ENCODE peak calls at places on chromosome 7, in nine cellular contexts. One of them, this sample, is unnamed.

GRCh38 chr7:22426463-22427121 is 69.6 kb upstream of the RAPGEF5 start:
- DNase-seq in IMR-90: no peak
- DNase-seq in PC-3: no peak
- DNase-seq in PC-9: no peak
- DNase-seq in H9: no peak
- DNase-seq in HCT116: no peak
- DNase-seq in SK-N-SH: no peak
- DNase-seq in GM23248: no peak
- DNase-seq in fibroblast of lung: no peak
- DNase-seq in this sample: no peak

GRCh38 chr7:151248191-151249033 is at the start of gene SMARCD3:
- DNase-seq in IMR-90: peak; percentile 50
- DNase-seq in PC-3: peak; percentile 25
- DNase-seq in PC-9: peak; percentile 59
- DNase-seq in H9: peak; percentile 61
- DNase-seq in HCT116: no peak
- DNase-seq in SK-N-SH: peak; percentile 93
- DNase-seq in GM23248: peak; percentile 73
- DNase-seq in fibroblast of lung: peak; percentile 60
- DNase-seq in this sample: peak; percentile 94

GRCh38 chr7:102254521-102254920 is 32.1 kb upstream of the SH2B2 start:
- DNase-seq in IMR-90: no peak
- DNase-seq in PC-3: no peak
- DNase-seq in PC-9: no peak
- DNase-seq in H9: no peak
- DNase-seq in HCT116: no peak
- DNase-seq in SK-N-SH: no peak
- DNase-seq in GM23248: no peak
- DNase-seq in fibroblast of lung: no peak
- DNase-seq in this sample: no peak

GRCh38 chr7:25391295-25391861 is 163.1 kb upstream of the NPVF start:
- DNase-seq in IMR-90: peak; percentile 22
- DNase-seq in PC-3: peak; percentile 30
- DNase-seq in PC-9: no peak
- DNase-seq in H9: no peak
- DNase-seq in HCT116: peak; percentile 2
- DNase-seq in SK-N-SH: peak; percentile 39
- DNase-seq in GM23248: peak; percentile 57
- DNase-seq in fibroblast of lung: peak; percentile 72
- DNase-seq in this sample: peak; percentile 43

GRCh38 chr7:106717997-106718871 is 57.3 kb upstream of the CCDC71L start:
- DNase-seq in IMR-90: peak; percentile 98
- DNase-seq in PC-3: peak; percentile 96
- DNase-seq in PC-9: peak; percentile 60
- DNase-seq in H9: no peak
- DNase-seq in HCT116: peak; percentile 87
- DNase-seq in SK-N-SH: peak; percentile 7
- DNase-seq in GM23248: peak; percentile 99
- DNase-seq in fibroblast of lung: peak; percentile 93
- DNase-seq in this sample: no peak

GRCh38 chr7:133230591-133231194 is 22.2 kb upstream of the EXOC4 start:
- DNase-seq in IMR-90: peak; percentile 56
- DNase-seq in PC-3: peak; percentile 75
- DNase-seq in PC-9: peak; percentile 25
- DNase-seq in H9: peak; percentile 47
- DNase-seq in HCT116: peak; percentile 39
- DNase-seq in SK-N-SH: peak; percentile 52
- DNase-seq in GM23248: peak; percentile 51
- DNase-seq in fibroblast of lung: peak; percentile 70
- DNase-seq in this sample: peak; percentile 62

GRCh38 chr7:2738766-2739549 is 51.0 kb downstream of the AMZ1 start:
- DNase-seq in IMR-90: no peak
- DNase-seq in PC-3: no peak
- DNase-seq in PC-9: no peak
- DNase-seq in H9: peak; percentile 23
- DNase-seq in HCT116: no peak
- DNase-seq in SK-N-SH: no peak
- DNase-seq in GM23248: no peak
- DNase-seq in fibroblast of lung: no peak
- DNase-seq in this sample: no peak

GRCh38 chr7:32256376-32256775 is 186.2 kb upstream of the PDE1C start:
- DNase-seq in IMR-90: no peak
- DNase-seq in PC-3: no peak
- DNase-seq in PC-9: no peak
- DNase-seq in H9: no peak
- DNase-seq in HCT116: no peak
- DNase-seq in SK-N-SH: no peak
- DNase-seq in GM23248: no peak
- DNase-seq in fibroblast of lung: no peak
- DNase-seq in this sample: no peak

GRCh38 chr7:744854-745430 is 17.9 kb upstream of the PRKAR1B start:
- DNase-seq in IMR-90: no peak
- DNase-seq in PC-3: no peak
- DNase-seq in PC-9: no peak
- DNase-seq in H9: no peak
- DNase-seq in HCT116: no peak
- DNase-seq in SK-N-SH: peak; percentile 30
- DNase-seq in GM23248: no peak
- DNase-seq in fibroblast of lung: no peak
- DNase-seq in this sample: no peak

GRCh38 chr7:76074972-76075370 is 27.1 kb downstream of the MDH2 start:
- DNase-seq in IMR-90: peak; percentile 49
- DNase-seq in PC-3: no peak
- DNase-seq in PC-9: no peak
- DNase-seq in H9: no peak
- DNase-seq in HCT116: no peak
- DNase-seq in SK-N-SH: no peak
- DNase-seq in GM23248: peak; percentile 50
- DNase-seq in fibroblast of lung: no peak
- DNase-seq in this sample: no peak

GRCh38 chr7:105391429-105391828 is 2.7 kb upstream of the SRPK2 start:
- DNase-seq in IMR-90: no peak
- DNase-seq in PC-3: no peak
- DNase-seq in PC-9: no peak
- DNase-seq in H9: no peak
- DNase-seq in HCT116: no peak
- DNase-seq in SK-N-SH: no peak
- DNase-seq in GM23248: no peak
- DNase-seq in fibroblast of lung: no peak
- DNase-seq in this sample: no peak

GRCh38 chr7:102891693-102892261 is 21.0 kb upstream of the LRRC17 start:
- DNase-seq in IMR-90: peak; percentile 89
- DNase-seq in PC-3: peak; percentile 90
- DNase-seq in PC-9: no peak
- DNase-seq in H9: no peak
- DNase-seq in HCT116: no peak
- DNase-seq in SK-N-SH: no peak
- DNase-seq in GM23248: peak; percentile 96
- DNase-seq in fibroblast of lung: peak; percentile 93
- DNase-seq in this sample: no peak

GRCh38 chr7:7103343-7104313 is 78.7 kb upstream of the C1GALT1 start:
- DNase-seq in IMR-90: peak; percentile 74
- DNase-seq in PC-3: peak; percentile 81
- DNase-seq in PC-9: no peak
- DNase-seq in H9: no peak
- DNase-seq in HCT116: peak; percentile 48
- DNase-seq in SK-N-SH: peak; percentile 67
- DNase-seq in GM23248: peak; percentile 78
- DNase-seq in fibroblast of lung: peak; percentile 87
- DNase-seq in this sample: peak; percentile 55

GRCh38 chr7:30247546-30248386 is 36.6 kb upstream of the ZNRF2 start:
- DNase-seq in IMR-90: no peak
- DNase-seq in PC-3: no peak
- DNase-seq in PC-9: no peak
- DNase-seq in H9: no peak
- DNase-seq in HCT116: no peak
- DNase-seq in SK-N-SH: no peak
- DNase-seq in GM23248: no peak
- DNase-seq in fibroblast of lung: no peak
- DNase-seq in this sample: peak; percentile 24

GRCh38 chr7:125927556-125927955 is 997.9 kb upstream of the POT1 start:
- DNase-seq in IMR-90: no peak
- DNase-seq in PC-3: no peak
- DNase-seq in PC-9: no peak
- DNase-seq in H9: no peak
- DNase-seq in HCT116: no peak
- DNase-seq in SK-N-SH: no peak
- DNase-seq in GM23248: no peak
- DNase-seq in fibroblast of lung: no peak
- DNase-seq in this sample: peak; percentile 9

GRCh38 chr7:66206909-66207240 is 1.7 kb downstream of the TPST1 start:
- DNase-seq in IMR-90: no peak
- DNase-seq in PC-3: no peak
- DNase-seq in PC-9: no peak
- DNase-seq in H9: no peak
- DNase-seq in HCT116: no peak
- DNase-seq in SK-N-SH: no peak
- DNase-seq in GM23248: no peak
- DNase-seq in fibroblast of lung: no peak
- DNase-seq in this sample: no peak

GRCh38 chr7:97025130-97025499 is 484 bp upstream of the DLX5 start:
- DNase-seq in IMR-90: no peak
- DNase-seq in PC-3: no peak
- DNase-seq in PC-9: no peak
- DNase-seq in H9: no peak
- DNase-seq in HCT116: no peak
- DNase-seq in SK-N-SH: no peak
- DNase-seq in GM23248: no peak
- DNase-seq in fibroblast of lung: no peak
- DNase-seq in this sample: no peak

GRCh38 chr7:139321071-139321745 is 19.9 kb upstream of the FMC1 start:
- DNase-seq in IMR-90: peak; percentile 38
- DNase-seq in PC-3: peak; percentile 43
- DNase-seq in PC-9: no peak
- DNase-seq in H9: peak; percentile 40
- DNase-seq in HCT116: no peak
- DNase-seq in SK-N-SH: no peak
- DNase-seq in GM23248: peak; percentile 53
- DNase-seq in fibroblast of lung: peak; percentile 24
- DNase-seq in this sample: peak; percentile 30

GRCh38 chr7:144513332-144513731 is 109.8 kb upstream of the NOBOX start:
- DNase-seq in IMR-90: no peak
- DNase-seq in PC-3: peak; percentile 40
- DNase-seq in PC-9: no peak
- DNase-seq in H9: no peak
- DNase-seq in HCT116: peak; percentile 35
- DNase-seq in SK-N-SH: no peak
- DNase-seq in GM23248: no peak
- DNase-seq in fibroblast of lung: peak; percentile 3
- DNase-seq in this sample: peak; percentile 59

GRCh38 chr7:100836812-100837098 is 9.4 kb upstream of the EPHB4 start:
- DNase-seq in IMR-90: no peak
- DNase-seq in PC-3: no peak
- DNase-seq in PC-9: no peak
- DNase-seq in H9: no peak
- DNase-seq in HCT116: no peak
- DNase-seq in SK-N-SH: no peak
- DNase-seq in GM23248: no peak
- DNase-seq in fibroblast of lung: no peak
- DNase-seq in this sample: no peak
- H2AFZ ChIP-seq in IMR-90: peak overlapping the region; percentile 91
- H2AFZ ChIP-seq in PC-3: no peak overlapping the region
- H2AFZ ChIP-seq in PC-9: peak overlapping the region; percentile 66
- H2AFZ ChIP-seq in H9: no peak overlapping the region
- H2AFZ ChIP-seq in HCT116: no peak overlapping the region
- H2AFZ ChIP-seq in SK-N-SH: peak overlapping the region; percentile 64
- H2AFZ ChIP-seq in GM23248: peak overlapping the region; percentile 99
- H2AFZ ChIP-seq in fibroblast of lung: peak overlapping the region; percentile 89
- H2AFZ ChIP-seq in this sample: no peak overlapping the region

DNA sequence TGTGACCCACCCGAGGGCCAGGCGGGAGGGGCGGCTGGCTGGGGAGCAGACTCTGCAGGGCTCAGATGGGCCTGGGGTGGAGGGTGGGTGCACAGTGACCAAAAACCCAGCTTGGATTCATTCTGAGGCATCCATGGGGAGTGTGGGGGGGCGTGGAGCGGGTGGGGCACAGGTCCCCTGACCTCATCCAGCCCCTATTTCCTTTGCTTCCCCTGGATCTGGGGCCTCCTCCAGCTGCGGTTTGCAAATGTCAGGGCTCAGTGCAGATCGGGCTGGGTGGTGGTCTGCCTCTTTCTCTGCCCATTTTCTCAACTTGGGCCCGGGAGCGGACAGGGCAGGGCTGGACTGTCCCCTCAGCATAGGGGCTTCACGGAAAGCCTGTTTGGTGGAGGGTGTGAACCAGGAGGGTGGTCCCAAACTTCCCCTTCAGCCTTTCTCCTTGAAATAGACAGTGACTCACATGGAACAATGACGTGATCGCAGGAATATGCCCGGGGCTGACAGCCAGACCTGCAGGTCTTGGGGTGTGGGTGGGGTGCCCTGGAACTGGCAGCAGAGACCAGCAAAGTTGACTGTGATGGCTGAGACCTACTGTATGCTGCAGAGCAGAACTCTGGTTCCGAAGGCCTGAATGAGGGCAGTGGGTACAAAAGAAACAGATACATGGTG is 72.9 kb upstream of the PODXL start:
- DNase-seq in IMR-90: peak; percentile 66
- DNase-seq in PC-3: peak; percentile 47
- DNase-seq in PC-9: peak; percentile 75
- DNase-seq in H9: no peak
- DNase-seq in HCT116: no peak
- DNase-seq in SK-N-SH: no peak
- DNase-seq in GM23248: peak; percentile 87
- DNase-seq in fibroblast of lung: peak; percentile 38
- DNase-seq in this sample: no peak
- H2AFZ ChIP-seq in IMR-90: peak overlapping the region; percentile 90
- H2AFZ ChIP-seq in PC-3: peak overlapping the region; percentile 27
- H2AFZ ChIP-seq in PC-9: no peak overlapping the region
- H2AFZ ChIP-seq in H9: no peak overlapping the region
- H2AFZ ChIP-seq in HCT116: no peak overlapping the region
- H2AFZ ChIP-seq in SK-N-SH: peak overlapping the region; percentile 26
- H2AFZ ChIP-seq in GM23248: peak overlapping the region; percentile 30
- H2AFZ ChIP-seq in fibroblast of lung: no peak overlapping the region
- H2AFZ ChIP-seq in this sample: no peak overlapping the region

GRCh38 chr7:89335490-89335889 is 540.0 kb upstream of the TEX47 start:
- DNase-seq in IMR-90: no peak
- DNase-seq in PC-3: no peak
- DNase-seq in PC-9: no peak
- DNase-seq in H9: no peak
- DNase-seq in HCT116: no peak
- DNase-seq in SK-N-SH: no peak
- DNase-seq in GM23248: no peak
- DNase-seq in fibroblast of lung: no peak
- DNase-seq in this sample: no peak
- H2AFZ ChIP-seq in IMR-90: no peak overlapping the region
- H2AFZ ChIP-seq in PC-3: no peak overlapping the region
- H2AFZ ChIP-seq in PC-9: no peak overlapping the region
- H2AFZ ChIP-seq in H9: no peak overlapping the region
- H2AFZ ChIP-seq in HCT116: no peak overlapping the region
- H2AFZ ChIP-seq in SK-N-SH: no peak overlapping the region
- H2AFZ ChIP-seq in GM23248: no peak overlapping the region
- H2AFZ ChIP-seq in fibroblast of lung: no peak overlapping the region
- H2AFZ ChIP-seq in this sample: no peak overlapping the region

DNA sequence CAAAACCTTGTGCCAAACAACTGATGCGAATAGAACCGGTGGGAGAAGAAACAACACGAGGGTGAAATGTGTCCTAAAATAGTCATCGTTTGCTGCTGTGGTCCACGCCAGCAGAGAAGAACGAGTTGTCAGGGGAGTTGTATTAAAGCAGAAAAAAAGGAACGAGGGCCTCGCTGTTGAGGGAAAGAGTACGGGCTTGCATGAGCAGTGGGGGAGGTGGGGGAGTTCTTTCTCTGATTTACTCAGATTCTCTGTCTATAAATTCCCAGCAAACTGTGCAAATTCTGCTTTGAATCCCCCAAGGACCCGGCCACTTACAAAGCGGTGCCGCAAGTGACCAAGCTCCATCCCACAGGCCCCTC is 97.6 kb downstream of the TMEM130 start:
- DNase-seq in IMR-90: no peak
- DNase-seq in PC-3: no peak
- DNase-seq in PC-9: no peak
- DNase-seq in H9: no peak
- DNase-seq in HCT116: no peak
- DNase-seq in SK-N-SH: no peak
- DNase-seq in GM23248: no peak
- DNase-seq in fibroblast of lung: no peak
- DNase-seq in this sample: no peak
- H2AFZ ChIP-seq in IMR-90: no peak overlapping the region
- H2AFZ ChIP-seq in PC-3: no peak overlapping the region
- H2AFZ ChIP-seq in PC-9: no peak overlapping the region
- H2AFZ ChIP-seq in H9: no peak overlapping the region
- H2AFZ ChIP-seq in HCT116: no peak overlapping the region
- H2AFZ ChIP-seq in SK-N-SH: no peak overlapping the region
- H2AFZ ChIP-seq in GM23248: no peak overlapping the region
- H2AFZ ChIP-seq in fibroblast of lung: no peak overlapping the region
- H2AFZ ChIP-seq in this sample: no peak overlapping the region